ENCODE peak calls at places on chromosomes 13 and 19, in five cellular contexts. U is foreskin keratinocyte, X is psoas muscle, P is uterus, Z is Karpas-422. F is an unnamed sample.

GRCh38 chr19:13079542-13079986 is 23.1 kb downstream of the LYL1 start:
- DNase-seq in X (peak; percentile 70), U (no peak), P (peak; percentile 83), Z (no peak), F (no peak)

GRCh38 chr19:44552324-44552723 is 22.8 kb upstream of the CEACAM20 start:
- DNase-seq in X (no peak), P (no peak), Z (peak; percentile 83), U (peak; percentile 65), F (peak; percentile 41)

GRCh38 chr13:28220166-28220565 is 81.8 kb downstream of the PAN3 start:
- DNase-seq in U (no peak), P (no peak), Z (no peak), X (no peak), F (no peak)

GRCh38 chr13:39232401-39232980 is 194.2 kb downstream of the NHLRC3 start:
- DNase-seq in P (no peak), X (no peak), U (no peak), Z (peak; percentile 22), F (no peak)

GRCh38 chr19:8585894-8586750 is 8.9 kb upstream of the MYO1F start:
- DNase-seq in Z (peak; percentile 90), U (no peak), X (no peak), P (no peak), F (peak; percentile 47)

GRCh38 chr13:30762643-30763042 is 27.3 kb downstream of the ALOX5AP start:
- DNase-seq in U (no peak), X (no peak), Z (no peak), P (no peak), F (no peak)

GRCh38 chr19:47056416-47056815 is 8.0 kb upstream of the TMEM160 start:
- DNase-seq in Z (no peak), X (no peak), U (no peak), P (no peak), F (no peak)

GRCh38 chr13:23461544-23461943 is 28.0 kb upstream of the SACS start:
- DNase-seq in P (no peak), U (no peak), X (no peak), Z (no peak), F (no peak)

GRCh38 chr13:45295536-45295935 is 45.4 kb downstream of the TPT1 start:
- DNase-seq in U (no peak), X (no peak), P (no peak), Z (no peak), F (no peak)

GRCh38 chr19:35143231-35143715 is at the start of gene FXYD7:
- DNase-seq in X (no peak), Z (no peak), U (no peak), P (peak; percentile 51), F (no peak)

GRCh38 chr19:47122359-47123335 is 8.0 kb upstream of the SAE1 start:
- DNase-seq in Z (no peak), X (no peak), P (no peak), U (peak; percentile 85), F (no peak)

GRCh38 chr19:13842294-13843103 is 34.4 kb upstream of the NANOS3 start:
- DNase-seq in Z (peak; percentile 65), X (peak; percentile 91), U (no peak), P (peak; percentile 91), F (peak; percentile 36)

GRCh38 chr19:13764101-13764807 is at the start of gene MRI1:
- DNase-seq in U (peak; percentile 31), P (peak; percentile 83), X (peak; percentile 86), Z (peak; percentile 88), F (peak; percentile 61)

GRCh38 chr19:39661565-39661964 is 5.9 kb downstream of the LGALS16 start:
- DNase-seq in Z (no peak), U (no peak), X (no peak), P (no peak), F (no peak)
- H3K27ac ChIP-seq in Z (no peak overlapping the region), U (no peak overlapping the region), X (no peak overlapping the region), P (no peak overlapping the region), F (no peak overlapping the region)

GRCh38 chr19:6076291-6076665 is 34.0 kb downstream of the RFX2 start:
- DNase-seq in Z (no peak), X (no peak), U (no peak), P (no peak), F (no peak)
- H3K4me1 ChIP-seq in Z (peaks cover 7% of the 10 kb centered on the region), X (no peaks in the 10 kb centered on the region), U (peaks cover 19% of the 10 kb centered on the region), P (no peaks in the 10 kb centered on the region), F (no peaks in the 10 kb centered on the region)

GRCh38 chr19:19873381-19873780 is 7.7 kb downstream of the ZNF253 start:
- DNase-seq in P (no peak), Z (no peak), U (peak; percentile 27), X (no peak), F (no peak)
- H3K27ac ChIP-seq in P (no peak overlapping the region), Z (no peak overlapping the region), U (no peak overlapping the region), X (no peak overlapping the region), F (no peak overlapping the region)

DNA sequence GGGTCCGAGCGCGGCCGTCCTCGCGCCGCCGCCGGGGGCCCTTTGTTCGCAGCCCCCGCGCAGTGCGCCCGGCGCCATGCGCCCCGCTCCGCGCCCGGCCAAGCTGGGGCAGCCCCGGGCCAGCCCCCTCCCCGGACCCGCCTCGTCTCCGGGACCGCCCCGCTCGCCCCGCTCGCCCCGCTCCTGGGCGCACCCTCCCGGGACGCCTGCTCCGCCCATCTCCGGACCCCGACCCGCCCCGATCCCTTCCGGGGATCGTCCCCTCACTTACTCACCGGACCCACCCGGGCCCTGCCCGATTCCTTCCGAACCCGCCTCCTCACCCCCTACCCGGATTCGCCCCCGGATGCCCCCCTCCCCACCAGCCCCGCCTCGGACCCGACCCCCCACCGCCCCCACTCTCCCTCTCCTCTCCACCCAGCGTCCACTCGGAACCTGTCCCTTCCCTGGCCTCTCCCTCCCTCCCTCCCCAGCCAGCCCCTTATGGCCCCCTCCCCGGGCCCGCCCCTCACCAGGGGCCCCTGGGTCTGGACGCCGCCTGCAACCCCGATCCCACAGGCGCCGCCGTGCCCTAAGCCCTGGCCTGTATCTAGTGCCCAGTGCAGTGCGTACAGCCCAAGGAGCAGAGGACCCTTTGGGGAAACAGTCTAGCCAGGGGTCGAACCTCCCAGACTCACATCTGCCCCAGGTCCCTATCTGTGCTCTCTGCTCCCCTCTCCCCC is at the start of gene CPAMD8:
- DNase-seq in U (no peak), Z (no peak), P (no peak), X (no peak), F (no peak)
- H3K4me1 ChIP-seq in U (no peaks in the 10 kb centered on the region), Z (no peaks in the 10 kb centered on the region), P (no peaks in the 10 kb centered on the region), X (no peaks in the 10 kb centered on the region), F (peaks cover 22% of the 10 kb centered on the region)

DNA sequence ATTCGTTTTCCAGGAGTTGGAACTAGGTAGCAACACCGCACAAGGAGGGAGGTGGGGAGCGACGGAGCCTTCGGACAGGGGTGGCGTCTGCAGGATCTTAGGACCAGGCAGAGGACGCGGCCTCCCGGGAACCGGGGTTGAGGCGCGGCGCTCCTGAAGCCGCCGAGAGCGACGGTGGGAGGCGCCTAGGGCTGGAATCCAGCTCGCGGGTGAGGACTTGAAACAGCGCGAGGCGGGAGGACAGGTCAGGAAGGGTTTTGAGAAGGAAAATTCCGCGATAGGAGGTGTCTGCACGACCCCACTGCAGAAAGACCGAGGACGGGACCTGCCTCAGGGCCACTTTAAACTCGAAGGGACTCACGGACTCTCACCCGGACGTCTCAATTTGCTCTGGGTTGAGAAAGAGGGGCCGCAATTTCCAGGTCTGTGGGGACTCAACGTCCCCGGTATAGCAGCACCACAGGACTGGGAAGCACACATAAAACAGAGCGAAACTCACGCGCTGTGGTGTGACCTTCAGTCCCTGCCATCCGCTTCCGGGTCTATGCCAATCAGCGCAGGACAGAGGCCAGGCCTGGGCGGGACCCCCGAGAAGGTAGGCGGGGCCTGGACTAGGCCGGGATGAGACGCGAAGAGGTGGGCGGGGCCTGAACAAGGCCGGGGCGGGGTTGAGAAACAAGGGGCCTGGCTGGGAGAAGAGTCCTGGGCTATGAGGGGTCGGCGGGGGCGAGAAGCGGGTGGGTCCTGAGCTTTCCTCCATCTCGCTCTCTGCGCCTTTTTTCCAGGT is at the start of gene ZNF320:
- DNase-seq in X (peak; percentile 97), P (peak; percentile 96), U (peak; percentile 88), Z (peak; percentile 99), F (peak; percentile 97)
- H3K27ac ChIP-seq in X (peak within 1 kb of the TSS; percentile 86), P (peak within 1 kb of the TSS; percentile 87), U (peak within 1 kb of the TSS; percentile 94), Z (peak within 1 kb of the TSS; percentile 71), F (peak within 1 kb of the TSS; percentile 44)

GRCh38 chr19:56015756-56016155 is 29.2 kb downstream of the NLRP5 start:
- DNase-seq in P (no peak), X (no peak), Z (peak; percentile 73), U (no peak), F (peak; percentile 7)
- H3K4me1 ChIP-seq in P (no peaks in the 10 kb centered on the region), X (no peaks in the 10 kb centered on the region), Z (no peaks in the 10 kb centered on the region), U (no peaks in the 10 kb centered on the region), F (no peaks in the 10 kb centered on the region)